ENCODE peak calls at places on chromosome 11, in four cellular contexts. One of them, this sample, is unnamed.
A peak's percentile ranks its signal among the peaks of the same experiment; 100 is the strongest.

GRCh38 chr11:836274-836673 is 3.5 kb downstream of the CD151 start:
- DNase-seq in CD4-positive, alpha-beta memory T cell: no peak
- DNase-seq in A549: no peak
- DNase-seq in psoas muscle: no peak
- DNase-seq in this sample: no peak

GRCh38 chr11:119307219-119307618 is 9.7 kb downstream of the MCAM start:
- DNase-seq in CD4-positive, alpha-beta memory T cell: no peak
- DNase-seq in A549: no peak
- DNase-seq in psoas muscle: no peak
- DNase-seq in this sample: no peak

GRCh38 chr11:62489204-62489603 is 57.4 kb downstream of the AHNAK start:
- DNase-seq in CD4-positive, alpha-beta memory T cell: no peak
- DNase-seq in A549: no peak
- DNase-seq in psoas muscle: no peak
- DNase-seq in this sample: no peak

GRCh38 chr11:9656864-9657263 is 7.0 kb upstream of the SWAP70 start:
- DNase-seq in CD4-positive, alpha-beta memory T cell: no peak
- DNase-seq in A549: no peak
- DNase-seq in psoas muscle: no peak
- DNase-seq in this sample: no peak

GRCh38 chr11:64060861-64061444 is 25.2 kb downstream of the FLRT1 start:
- DNase-seq in CD4-positive, alpha-beta memory T cell: peak; percentile 35
- DNase-seq in A549: peak; percentile 74
- DNase-seq in psoas muscle: peak; percentile 72
- DNase-seq in this sample: no peak

GRCh38 chr11:704189-704798 is 1.7 kb upstream of the EPS8L2 start:
- DNase-seq in CD4-positive, alpha-beta memory T cell: no peak
- DNase-seq in A549: no peak
- DNase-seq in psoas muscle: no peak
- DNase-seq in this sample: no peak

GRCh38 chr11:93659841-93660240 is 1.6 kb upstream of the CEP295 start:
- DNase-seq in CD4-positive, alpha-beta memory T cell: no peak
- DNase-seq in A549: no peak
- DNase-seq in psoas muscle: no peak
- DNase-seq in this sample: no peak

GRCh38 chr11:111097191-111097590 is 148.3 kb upstream of the POU2AF2 start:
- DNase-seq in CD4-positive, alpha-beta memory T cell: no peak
- DNase-seq in A549: no peak
- DNase-seq in psoas muscle: peak; percentile 59
- DNase-seq in this sample: no peak

GRCh38 chr11:61129608-61130523 is 27.6 kb downstream of the CD5 start:
- DNase-seq in CD4-positive, alpha-beta memory T cell: peak; percentile 89
- DNase-seq in A549: peak; percentile 99
- DNase-seq in psoas muscle: peak; percentile 90
- DNase-seq in this sample: peak; percentile 83

GRCh38 chr11:36055356-36055755 is 111.5 kb downstream of the LDLRAD3 start:
- DNase-seq in CD4-positive, alpha-beta memory T cell: no peak
- DNase-seq in A549: no peak
- DNase-seq in psoas muscle: no peak
- DNase-seq in this sample: no peak

GRCh38 chr11:85826096-85826855 is 15.3 kb upstream of the SYTL2 start:
- DNase-seq in CD4-positive, alpha-beta memory T cell: no peak
- DNase-seq in A549: peak; percentile 84
- DNase-seq in psoas muscle: no peak
- DNase-seq in this sample: peak; percentile 8

GRCh38 chr11:72805214-72805613 is 9.0 kb upstream of the ATG16L2 start:
- DNase-seq in CD4-positive, alpha-beta memory T cell: no peak
- DNase-seq in A549: no peak
- DNase-seq in psoas muscle: no peak
- DNase-seq in this sample: no peak

GRCh38 chr11:31958086-31958735 is 132.7 kb upstream of the RCN1 start:
- DNase-seq in CD4-positive, alpha-beta memory T cell: peak; percentile 33
- DNase-seq in A549: peak; percentile 38
- DNase-seq in psoas muscle: peak; percentile 77
- DNase-seq in this sample: peak; percentile 19

GRCh38 chr11:47354913-47355282 is 2.4 kb upstream of the MYBPC3 start:
- DNase-seq in CD4-positive, alpha-beta memory T cell: no peak
- DNase-seq in A549: peak; percentile 53
- DNase-seq in psoas muscle: no peak
- DNase-seq in this sample: no peak

GRCh38 chr11:6864436-6864835 is 1.6 kb downstream of the OR10A2 start:
- DNase-seq in CD4-positive, alpha-beta memory T cell: no peak
- DNase-seq in A549: no peak
- DNase-seq in psoas muscle: no peak
- DNase-seq in this sample: no peak

GRCh38 chr11:128687321-128687720 is 6.6 kb upstream of the FLI1 start:
- DNase-seq in CD4-positive, alpha-beta memory T cell: no peak
- DNase-seq in A549: no peak
- DNase-seq in psoas muscle: no peak
- DNase-seq in this sample: no peak

GRCh38 chr11:94754819-94755218 is 13.3 kb upstream of the AMOTL1 start:
- DNase-seq in CD4-positive, alpha-beta memory T cell: no peak
- DNase-seq in A549: no peak
- DNase-seq in psoas muscle: no peak
- DNase-seq in this sample: no peak

GRCh38 chr11:5265832-5266231 is 3.9 kb downstream of the HBE1 start:
- DNase-seq in CD4-positive, alpha-beta memory T cell: no peak
- DNase-seq in A549: no peak
- DNase-seq in psoas muscle: no peak
- DNase-seq in this sample: no peak

GRCh38 chr11:112453601-112454577 is 193.2 kb upstream of the PLET1 start:
- DNase-seq in CD4-positive, alpha-beta memory T cell: peak; percentile 9
- DNase-seq in A549: peak; percentile 25
- DNase-seq in psoas muscle: peak; percentile 61
- DNase-seq in this sample: peak; percentile 28

GRCh38 chr11:122851366-122852011 is 13.2 kb downstream of the CRTAM start:
- DNase-seq in CD4-positive, alpha-beta memory T cell: peak; percentile 35
- DNase-seq in A549: no peak
- DNase-seq in psoas muscle: no peak
- DNase-seq in this sample: no peak

GRCh38 chr11:17593466-17594245 is 46.6 kb downstream of the OTOG start:
- DNase-seq in CD4-positive, alpha-beta memory T cell: no peak
- DNase-seq in A549: no peak
- DNase-seq in psoas muscle: no peak
- DNase-seq in this sample: no peak

GRCh38 chr11:64710418-64711137 is 12.4 kb downstream of the NRXN2 start:
- DNase-seq in CD4-positive, alpha-beta memory T cell: no peak
- DNase-seq in A549: no peak
- DNase-seq in psoas muscle: no peak
- DNase-seq in this sample: no peak

GRCh38 chr11:130846606-130847005 is 69.7 kb downstream of the SNX19 start:
- DNase-seq in CD4-positive, alpha-beta memory T cell: no peak
- DNase-seq in A549: no peak
- DNase-seq in psoas muscle: no peak
- DNase-seq in this sample: no peak

GRCh38 chr11:70615036-70615875 is 216.9 kb downstream of the CTTN start:
- DNase-seq in CD4-positive, alpha-beta memory T cell: no peak
- DNase-seq in A549: no peak
- DNase-seq in psoas muscle: peak; percentile 14
- DNase-seq in this sample: no peak

GRCh38 chr11:43879789-43880639 is 617 bp upstream of the ALKBH3 start:
- DNase-seq in CD4-positive, alpha-beta memory T cell: no peak
- DNase-seq in A549: no peak
- DNase-seq in psoas muscle: no peak
- DNase-seq in this sample: no peak

GRCh38 chr11:92227954-92228935 is 3.6 kb downstream of the FAT3 start:
- DNase-seq in CD4-positive, alpha-beta memory T cell: no peak
- DNase-seq in A549: no peak
- DNase-seq in psoas muscle: peak; percentile 64
- DNase-seq in this sample: no peak

GRCh38 chr11:119402470-119402869 is 20.5 kb downstream of the THY1 start:
- DNase-seq in CD4-positive, alpha-beta memory T cell: no peak
- DNase-seq in A549: no peak
- DNase-seq in psoas muscle: no peak
- DNase-seq in this sample: no peak

GRCh38 chr11:110125632-110126031 is 32.4 kb downstream of the ZC3H12C start:
- DNase-seq in CD4-positive, alpha-beta memory T cell: no peak
- DNase-seq in A549: no peak
- DNase-seq in psoas muscle: no peak
- DNase-seq in this sample: no peak

GRCh38 chr11:61718613-61719302 is 33.7 kb upstream of the MYRF start:
- DNase-seq in CD4-positive, alpha-beta memory T cell: no peak
- DNase-seq in A549: no peak
- DNase-seq in psoas muscle: no peak
- DNase-seq in this sample: no peak

DNA sequence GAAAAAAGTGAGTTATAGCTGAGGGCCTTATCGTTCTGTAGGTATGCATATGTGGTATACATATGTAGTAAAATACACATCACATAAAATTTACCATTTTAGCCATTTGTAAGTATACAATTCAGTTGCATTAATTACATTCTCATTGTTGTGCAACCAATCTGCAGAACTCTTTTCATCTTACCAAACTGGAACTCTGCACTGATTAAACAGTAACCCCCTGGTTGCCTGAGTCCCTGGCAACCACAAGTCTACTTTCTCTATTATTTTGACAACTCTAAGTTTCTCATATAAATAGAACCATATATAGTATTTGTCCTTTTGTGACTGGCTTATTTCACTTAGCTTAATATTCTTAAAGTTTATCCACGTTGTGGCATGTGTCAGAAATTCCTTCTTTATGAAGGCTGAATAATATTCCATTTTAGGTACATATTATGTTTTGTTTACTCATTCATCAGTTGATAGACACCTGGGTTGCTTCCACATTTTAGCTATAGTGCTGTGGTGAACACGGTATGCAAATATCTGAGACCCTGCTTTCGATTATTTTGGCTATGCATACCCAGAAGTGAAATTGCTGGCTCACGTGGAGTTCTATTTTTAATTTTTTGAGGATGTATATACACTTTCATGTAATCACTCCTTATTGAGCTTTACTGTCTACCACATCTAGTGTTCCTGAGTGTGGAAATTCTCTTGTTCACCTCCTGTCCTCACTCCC is 1.6 kb upstream of the DDX10 start:
- DNase-seq in CD4-positive, alpha-beta memory T cell: no peak
- DNase-seq in A549: no peak
- DNase-seq in psoas muscle: no peak
- DNase-seq in this sample: no peak
- H3K4me3 ChIP-seq in CD4-positive, alpha-beta memory T cell: no peak overlapping the region
- H3K4me3 ChIP-seq in A549: no peak overlapping the region
- H3K4me3 ChIP-seq in psoas muscle: no peak overlapping the region
- H3K4me3 ChIP-seq in this sample: no peak overlapping the region

DNA sequence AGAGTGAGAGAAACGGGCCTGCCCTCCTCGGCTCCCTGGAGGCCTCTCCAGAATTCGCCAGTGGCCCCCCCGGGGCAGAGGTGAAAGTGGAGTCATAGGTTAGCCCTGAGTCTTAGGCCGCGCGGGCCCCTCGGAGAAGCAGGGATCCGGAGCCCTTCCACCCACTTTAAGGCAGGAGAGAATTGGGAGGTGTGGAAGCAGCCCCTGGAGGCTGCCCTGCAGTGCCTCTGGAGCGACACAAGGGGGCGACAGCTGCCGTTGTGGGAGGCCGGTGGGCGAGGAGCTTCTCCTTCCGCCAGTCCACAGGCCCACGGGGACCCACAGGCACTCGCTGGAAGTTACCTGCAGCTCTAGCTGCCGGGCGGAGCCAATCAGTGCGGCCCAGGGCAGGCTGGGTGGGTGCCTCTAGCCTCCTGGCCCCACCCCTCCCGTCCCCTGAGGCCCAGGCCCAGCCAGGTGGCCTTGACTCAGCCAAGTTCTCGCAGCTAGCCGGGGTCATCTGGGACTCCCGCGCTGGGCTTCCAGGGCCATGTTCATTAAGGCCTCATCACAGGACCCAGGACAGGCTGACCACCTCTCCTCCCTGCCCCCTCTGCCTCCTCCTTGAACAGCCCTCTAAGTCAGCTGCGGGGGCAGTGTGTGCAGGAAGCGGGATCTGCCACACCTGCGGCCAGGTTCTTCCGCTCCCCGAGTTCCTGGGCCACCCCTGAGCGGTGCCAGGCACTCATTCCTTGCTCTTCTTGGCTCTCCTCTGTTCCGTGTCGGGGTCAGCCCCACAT is 5.0 kb downstream of the DGKZ start:
- DNase-seq in CD4-positive, alpha-beta memory T cell: peak; percentile 79
- DNase-seq in A549: no peak
- DNase-seq in psoas muscle: peak; percentile 88
- DNase-seq in this sample: no peak
- H3K4me3 ChIP-seq in CD4-positive, alpha-beta memory T cell: peak overlapping the region; percentile 61
- H3K4me3 ChIP-seq in A549: no peak overlapping the region
- H3K4me3 ChIP-seq in psoas muscle: peak overlapping the region; percentile 50
- H3K4me3 ChIP-seq in this sample: no peak overlapping the region

GRCh38 chr11:125111341-125112234 is at the start of gene TMEM218:
- DNase-seq in CD4-positive, alpha-beta memory T cell: peak; percentile 97
- DNase-seq in A549: peak; percentile 93
- DNase-seq in psoas muscle: peak; percentile 100
- DNase-seq in this sample: peak; percentile 98

GRCh38 chr11:125110996-125111340 is 458 bp downstream of the TMEM218 start:
- DNase-seq in CD4-positive, alpha-beta memory T cell: no peak
- DNase-seq in A549: no peak
- DNase-seq in psoas muscle: no peak
- DNase-seq in this sample: no peak

GRCh38 chr11:125110506-125110905 is 920 bp downstream of the TMEM218 start:
- DNase-seq in CD4-positive, alpha-beta memory T cell: no peak
- DNase-seq in A549: no peak
- DNase-seq in psoas muscle: no peak
- DNase-seq in this sample: no peak

GRCh38 chr11:125114518-125114917 is 3.1 kb upstream of the TMEM218 start:
- DNase-seq in CD4-positive, alpha-beta memory T cell: no peak
- DNase-seq in A549: no peak
- DNase-seq in psoas muscle: no peak
- DNase-seq in this sample: no peak

DNA sequence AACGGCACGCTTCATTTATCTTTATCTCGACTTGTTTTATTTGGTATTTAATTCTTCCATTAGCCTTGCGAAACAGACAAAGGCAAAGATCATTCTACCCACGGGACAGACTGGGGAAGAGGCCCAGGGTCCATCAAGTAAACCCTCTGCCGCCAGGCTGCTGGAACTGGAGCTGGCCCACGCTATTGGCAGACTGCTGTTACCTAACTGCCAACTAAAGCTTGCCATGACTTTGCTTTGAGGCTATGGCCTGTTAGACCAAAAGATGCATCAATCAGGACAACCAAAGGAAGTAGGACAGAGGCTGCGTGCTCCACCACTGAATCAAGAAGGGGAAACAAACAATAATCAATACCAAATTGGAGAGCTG is 794 bp upstream of the TMEM218 start:
- DNase-seq in CD4-positive, alpha-beta memory T cell: peak; percentile 3
- DNase-seq in A549: no peak
- DNase-seq in psoas muscle: no peak
- DNase-seq in this sample: no peak
- H3K4me3 ChIP-seq in CD4-positive, alpha-beta memory T cell: peak overlapping the region; percentile 72
- H3K4me3 ChIP-seq in A549: peak overlapping the region; percentile 41
- H3K4me3 ChIP-seq in psoas muscle: peak overlapping the region; percentile 91
- H3K4me3 ChIP-seq in this sample: peak overlapping the region; percentile 96

GRCh38 chr11:46099973-46100335 is 21.3 kb downstream of the PHF21A start:
- DNase-seq in CD4-positive, alpha-beta memory T cell: peak; percentile 19
- DNase-seq in A549: no peak
- DNase-seq in psoas muscle: no peak
- DNase-seq in this sample: peak; percentile 17
- H3K4me3 ChIP-seq in CD4-positive, alpha-beta memory T cell: peak overlapping the region; percentile 23
- H3K4me3 ChIP-seq in A549: no peak overlapping the region
- H3K4me3 ChIP-seq in psoas muscle: peak overlapping the region; percentile 37
- H3K4me3 ChIP-seq in this sample: no peak overlapping the region

GRCh38 chr11:3166268-3167142 is 1.4 kb upstream of the OSBPL5 start:
- DNase-seq in CD4-positive, alpha-beta memory T cell: no peak
- DNase-seq in A549: no peak
- DNase-seq in psoas muscle: peak; percentile 47
- DNase-seq in this sample: no peak
- H3K4me3 ChIP-seq in CD4-positive, alpha-beta memory T cell: no peak overlapping the region
- H3K4me3 ChIP-seq in A549: no peak overlapping the region
- H3K4me3 ChIP-seq in psoas muscle: no peak overlapping the region
- H3K4me3 ChIP-seq in this sample: no peak overlapping the region